ENCODE peak calls at places on chromosomes 13 and 19, in four cellular contexts. N is progenitor cell of endocrine pancreas, I is bronchial epithelial cell, Y is cortex of kidney. L is an unnamed sample.

GRCh38 chr19:34321735-34322134 is 43.3 kb upstream of the GPI start:
- DNase-seq in N (no peak), I (no peak), Y (no peak), L (no peak)

GRCh38 chr13:78609464-78610205 is 6.3 kb upstream of the POU4F1 start:
- DNase-seq in N (no peak), I (no peak), Y (no peak), L (no peak)

GRCh38 chr19:5249526-5249925 is 91.1 kb downstream of the PTPRS start:
- DNase-seq in N (no peak), Y (no peak), I (no peak), L (no peak)

GRCh38 chr13:49551245-49551644 is 34.1 kb downstream of the RCBTB1 start:
- DNase-seq in Y (no peak), N (no peak), I (no peak), L (no peak)

GRCh38 chr13:111303559-111303958 is 16.9 kb upstream of the TEX29 start:
- DNase-seq in Y (no peak), N (no peak), I (no peak), L (no peak)

GRCh38 chr19:55644842-55645511 is 1.5 kb downstream of the ZNF581 start:
- DNase-seq in N (no peak), Y (no peak), I (no peak), L (no peak)

GRCh38 chr13:90305796-90306195 is 1041.7 kb upstream of the MIR17HG start:
- DNase-seq in Y (no peak), I (no peak), N (no peak), L (no peak)

GRCh38 chr13:31154939-31155338 is 6.8 kb downstream of the HSPH1 start:
- DNase-seq in Y (no peak), I (no peak), N (no peak), L (no peak)

GRCh38 chr19:29383696-29384095 is 142.1 kb upstream of the VSTM2B start:
- DNase-seq in N (no peak), I (no peak), Y (no peak), L (no peak)

GRCh38 chr19:56538761-56539263 is at the start of gene ZFP28:
- DNase-seq in N (peak; percentile 49), Y (no peak), I (no peak), L (no peak)

GRCh38 chr19:13920940-13921744 is 15.1 kb downstream of the CC2D1A start:
- DNase-seq in I (peak; percentile 53), Y (no peak), N (no peak), L (no peak)

GRCh38 chr19:50896591-50897190 is 14.5 kb downstream of the KLK4 start:
- DNase-seq in N (no peak), I (peak; percentile 85), Y (no peak), L (no peak)

GRCh38 chr19:48053856-48054255 is 10.0 kb upstream of the CABP5 start:
- DNase-seq in N (no peak), Y (no peak), I (peak; percentile 82), L (no peak)

GRCh38 chr13:77026783-77027621 is at the start of gene FBXL3:
- DNase-seq in N (peak; percentile 64), Y (peak; percentile 22), I (peak; percentile 75), L (no peak)

GRCh38 chr13:48526269-48526668 is 6.6 kb downstream of the RCBTB2 start:
- DNase-seq in Y (no peak), N (no peak), I (no peak), L (no peak)

L was measured in iPS DF 6.9.